ENCODE peak calls at places on chromosome 15, in five cellular contexts. U is upper lobe of right lung, I is GM13976, R is WTC11, J is astrocyte of the cerebellum. W is an unnamed sample.

GRCh38 chr15:74821091-74821789 is 5.2 kb upstream of the CPLX3 start:
- DNase-seq in J (no peak), R (peak), U (no peak), I (peak), W (no peak)

GRCh38 chr15:81027200-81027599 is 26.5 kb downstream of the TLNRD1 start:
- DNase-seq in J (no peak), R (no peak), I (no peak), U (no peak), W (no peak)

GRCh38 chr15:70493787-70494514 is 269.4 kb downstream of the UACA start:
- DNase-seq in I (no peak), U (no peak), R (no peak), J (no peak), W (peak)

GRCh38 chr15:89346516-89346915 is 11.9 kb upstream of the POLG start:
- DNase-seq in U (no peak), R (peak), I (no peak), J (no peak), W (no peak)

GRCh38 chr15:90411176-90411575 is 23.1 kb downstream of the IQGAP1 start:
- DNase-seq in U (no peak), R (no peak), I (no peak), J (no peak), W (no peak)

GRCh38 chr15:63858881-63859280 is 25.1 kb upstream of the HERC1 start:
- DNase-seq in R (no peak), J (no peak), I (no peak), U (no peak), W (no peak)

GRCh38 chr15:38068600-38068999 is 134.2 kb downstream of the TMCO5A start:
- DNase-seq in U (no peak), J (no peak), R (no peak), I (no peak), W (no peak)

GRCh38 chr15:79314811-79315210 is 3.9 kb downstream of the TMED3 start:
- DNase-seq in R (no peak), U (peak), J (no peak), I (no peak), W (no peak)

GRCh38 chr15:70643783-70644125 is 119.6 kb downstream of the UACA start:
- DNase-seq in U (no peak), I (no peak), R (no peak), J (no peak), W (no peak)

GRCh38 chr15:66943456-66944095 is 121.8 kb upstream of the SMAD3 start:
- DNase-seq in J (no peak), U (no peak), R (no peak), I (no peak), W (no peak)

GRCh38 chr15:95291878-95292472 is 1038.5 kb upstream of the NR2F2 start:
- DNase-seq in I (peak), R (no peak), J (no peak), U (no peak), W (no peak)

GRCh38 chr15:67740376-67740775 is 84.9 kb upstream of the SKOR1 start:
- DNase-seq in J (no peak), U (no peak), I (no peak), R (no peak), W (no peak)

GRCh38 chr15:31277335-31278055 is 49.1 kb upstream of the KLF13 start:
- DNase-seq in J (no peak), R (peak), U (no peak), I (no peak), W (no peak)

GRCh38 chr15:66931768-66932633 is 133.4 kb upstream of the SMAD3 start:
- DNase-seq in J (no peak), R (peak), I (no peak), U (peak), W (no peak)

GRCh38 chr15:69475769-69476358 is 23.2 kb downstream of the RPLP1 start:
- DNase-seq in I (peak), U (peak), J (peak), R (peak), W (peak)

GRCh38 chr15:69479971-69480370 is 27.4 kb downstream of the RPLP1 start:
- DNase-seq in I (no peak), R (no peak), J (no peak), U (no peak), W (no peak)

GRCh38 chr15:69476704-69477473 is 24.3 kb downstream of the RPLP1 start:
- DNase-seq in J (no peak), I (no peak), U (no peak), R (no peak), W (no peak)

GRCh38 chr15:69480932-69481331 is 28.3 kb downstream of the RPLP1 start:
- DNase-seq in J (no peak), U (no peak), I (no peak), R (no peak), W (no peak)

DNA sequence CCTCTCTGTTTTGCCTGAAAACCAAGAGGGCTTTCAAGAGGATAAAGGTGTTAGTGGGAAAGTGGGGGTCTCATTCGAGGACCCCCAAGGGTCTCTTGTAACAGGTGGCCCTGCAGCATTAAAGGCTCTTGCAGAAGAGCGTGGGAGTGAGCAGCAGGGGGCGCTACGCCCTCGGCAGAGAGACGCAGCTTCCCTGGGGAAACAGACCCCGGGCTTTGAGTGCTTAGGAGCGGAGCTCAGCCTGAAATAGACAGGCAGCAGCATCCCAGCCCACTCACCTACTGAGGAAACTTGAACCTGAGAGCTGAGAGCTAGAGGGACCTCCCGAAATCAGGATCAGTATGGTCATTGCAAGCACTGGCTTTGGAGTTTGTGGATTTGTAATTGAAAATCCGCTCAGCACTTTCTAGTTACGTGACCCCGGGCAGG is 25.7 kb downstream of the RPLP1 start:
- DNase-seq in U (peak), R (peak), I (peak), J (peak), W (peak)
- TF ChIP-seq CTCF in U (peak), R (peak), I (peak), J (peak), W (peak)

GRCh38 chr15:45225506-45226273 is 26.3 kb upstream of the SLC28A2 start:
- DNase-seq in I (no peak), R (peak), J (no peak), U (no peak), W (peak)
- TF ChIP-seq CTCF in I (no peak), R (no peak), J (no peak), U (no peak), W (no peak)

DNA sequence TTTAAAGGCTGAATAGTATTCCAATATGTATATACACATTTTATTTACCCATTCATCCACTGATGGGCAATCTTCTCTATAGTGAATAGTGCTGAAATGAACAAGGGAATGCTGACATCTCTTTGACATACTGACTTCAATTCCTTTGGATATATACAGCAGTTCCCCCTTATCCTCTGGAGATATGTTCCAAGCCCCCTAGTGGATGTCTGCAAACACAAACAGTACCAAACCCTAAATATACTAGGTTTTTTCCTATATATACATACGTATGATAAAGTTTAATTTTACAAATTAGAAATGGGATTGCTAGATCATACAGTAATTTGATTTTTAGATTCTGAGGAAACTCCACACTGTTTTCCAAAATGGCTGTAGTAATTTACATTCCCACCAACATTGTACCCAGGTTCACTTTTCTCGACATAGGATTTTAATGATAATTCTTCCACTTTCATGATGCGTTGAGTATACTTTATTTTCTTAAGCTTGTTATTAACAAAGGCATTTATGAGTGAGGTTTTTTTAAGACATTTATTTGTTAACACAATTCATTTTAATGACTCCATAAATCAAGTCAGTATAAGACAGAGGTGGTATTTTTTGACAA is 38.2 kb downstream of the VPS13C start:
- DNase-seq in U (no peak), J (no peak), I (no peak), R (no peak), W (no peak)
- TF ChIP-seq CTCF in U (peak), J (peak), I (no peak), R (no peak), W (peak)

DNA sequence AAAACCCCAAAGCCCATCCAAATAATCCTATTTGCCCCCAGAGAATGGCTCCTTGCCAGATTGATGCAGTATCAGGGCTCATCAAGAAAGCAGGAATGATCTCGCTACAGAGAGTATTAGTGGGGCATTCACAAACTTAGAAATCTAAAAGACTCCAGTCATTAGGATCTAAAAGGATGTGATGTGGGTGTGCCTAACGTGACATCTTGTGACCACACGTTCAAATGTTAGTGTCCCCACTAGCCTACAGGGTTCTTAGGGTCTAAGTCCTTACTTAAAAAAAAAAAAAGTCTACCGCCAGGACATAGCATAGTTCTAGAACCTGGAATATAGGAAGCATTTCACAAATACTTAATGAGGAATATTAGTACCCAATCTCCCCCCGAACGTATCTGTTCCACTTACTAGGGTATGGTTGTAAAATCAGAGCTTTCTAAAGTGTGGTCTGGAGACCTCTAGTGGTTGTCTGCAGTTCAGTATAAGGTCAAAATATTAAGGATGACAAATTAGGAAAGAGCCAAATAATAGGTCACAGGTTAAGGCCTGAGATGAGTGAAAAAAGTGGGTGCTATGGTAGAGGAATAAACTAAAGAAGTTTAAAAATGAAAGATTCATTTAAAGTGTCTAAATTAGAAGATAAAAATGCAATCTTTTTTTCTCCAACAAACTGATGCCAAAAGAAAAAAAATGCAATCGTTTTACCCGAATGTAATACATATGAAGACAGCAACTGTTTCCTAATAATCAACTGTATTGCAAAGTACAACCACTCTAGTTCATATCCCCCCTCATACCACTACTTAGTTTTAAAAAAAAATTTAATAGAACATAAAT is 4.2 kb upstream of the CHRM5 start:
- DNase-seq in R (no peak), U (no peak), J (peak), I (peak), W (no peak)
- TF ChIP-seq CTCF in R (no peak), U (peak), J (peak), I (peak), W (peak)

GRCh38 chr15:45642203-45642932 is 7.5 kb downstream of the SQOR start:
- DNase-seq in R (no peak), I (no peak), J (peak), U (no peak), W (no peak)

GRCh38 chr15:45638641-45639040 is 3.8 kb downstream of the SQOR start:
- DNase-seq in I (no peak), J (no peak), R (no peak), U (no peak), W (no peak)

GRCh38 chr15:45640610-45641009 is 5.8 kb downstream of the SQOR start:
- DNase-seq in R (no peak), U (no peak), I (no peak), J (peak), W (no peak)

GRCh38 chr15:45644437-45644836 is 9.6 kb downstream of the SQOR start:
- DNase-seq in R (no peak), I (no peak), J (no peak), U (no peak), W (peak)

DNA sequence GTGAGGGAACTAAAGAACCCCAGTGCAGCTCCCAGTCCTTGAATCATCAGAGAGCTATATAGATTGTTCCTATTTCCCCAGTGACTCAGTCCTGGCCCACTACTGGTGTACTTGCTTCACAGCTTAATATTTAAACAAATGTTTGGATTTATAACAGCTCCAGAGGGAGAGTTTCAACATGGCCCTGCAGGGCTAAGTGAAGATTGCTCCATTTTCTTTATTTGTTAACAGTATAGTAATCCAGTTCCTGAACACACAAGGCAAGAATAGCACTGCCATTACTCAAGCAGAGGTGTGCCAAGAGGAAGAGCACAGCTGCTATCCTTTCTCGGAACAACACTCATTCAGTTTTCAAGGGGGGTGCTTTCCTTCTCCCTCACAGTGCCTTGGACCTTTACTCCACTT is 6.5 kb downstream of the SQOR start:
- DNase-seq in J (no peak), R (no peak), I (no peak), U (no peak), W (no peak)
- TF ChIP-seq CTCF in J (no peak), R (no peak), I (no peak), U (peak), W (no peak)

GRCh38 chr15:40038654-40039543 is at the start of gene SRP14:
- DNase-seq in J (peak), I (peak), R (peak), U (peak), W (peak)
- TF ChIP-seq CTCF in J (no peak), I (no peak), R (no peak), U (no peak), W (no peak)

GRCh38 chr15:51333571-51333970 is 4.8 kb downstream of the CYP19A1 start:
- DNase-seq in R (no peak), I (no peak), U (no peak), J (no peak), W (no peak)

GRCh38 chr15:51334011-51334426 is 4.4 kb downstream of the CYP19A1 start:
- DNase-seq in U (no peak), J (no peak), R (no peak), I (no peak), W (no peak)

GRCh38 chr15:51335087-51335486 is 3.3 kb downstream of the CYP19A1 start:
- DNase-seq in R (no peak), J (no peak), I (no peak), U (no peak), W (no peak)

GRCh38 chr15:51335538-51335961 is 2.8 kb downstream of the CYP19A1 start:
- DNase-seq in U (no peak), J (no peak), R (no peak), I (peak), W (no peak)

GRCh38 chr15:51336011-51336410 is 2.4 kb downstream of the CYP19A1 start:
- DNase-seq in J (no peak), R (no peak), I (no peak), U (no peak), W (no peak)
- TF ChIP-seq CTCF in J (no peak), R (no peak), I (no peak), U (no peak), W (no peak)

GRCh38 chr15:68818088-68818670 is 2.5 kb downstream of the ANP32A start:
- DNase-seq in I (peak), J (no peak), R (peak), U (peak), W (peak)

GRCh38 chr15:68816795-68817303 is 3.8 kb downstream of the ANP32A start:
- DNase-seq in R (no peak), U (no peak), I (peak), J (no peak), W (peak)

GRCh38 chr15:68818671-68819450 is 1.8 kb downstream of the ANP32A start:
- DNase-seq in I (peak), R (peak), U (peak), J (no peak), W (peak)

GRCh38 chr15:68816158-68816557 is 4.5 kb downstream of the ANP32A start:
- DNase-seq in U (no peak), J (no peak), I (no peak), R (no peak), W (no peak)

DNA sequence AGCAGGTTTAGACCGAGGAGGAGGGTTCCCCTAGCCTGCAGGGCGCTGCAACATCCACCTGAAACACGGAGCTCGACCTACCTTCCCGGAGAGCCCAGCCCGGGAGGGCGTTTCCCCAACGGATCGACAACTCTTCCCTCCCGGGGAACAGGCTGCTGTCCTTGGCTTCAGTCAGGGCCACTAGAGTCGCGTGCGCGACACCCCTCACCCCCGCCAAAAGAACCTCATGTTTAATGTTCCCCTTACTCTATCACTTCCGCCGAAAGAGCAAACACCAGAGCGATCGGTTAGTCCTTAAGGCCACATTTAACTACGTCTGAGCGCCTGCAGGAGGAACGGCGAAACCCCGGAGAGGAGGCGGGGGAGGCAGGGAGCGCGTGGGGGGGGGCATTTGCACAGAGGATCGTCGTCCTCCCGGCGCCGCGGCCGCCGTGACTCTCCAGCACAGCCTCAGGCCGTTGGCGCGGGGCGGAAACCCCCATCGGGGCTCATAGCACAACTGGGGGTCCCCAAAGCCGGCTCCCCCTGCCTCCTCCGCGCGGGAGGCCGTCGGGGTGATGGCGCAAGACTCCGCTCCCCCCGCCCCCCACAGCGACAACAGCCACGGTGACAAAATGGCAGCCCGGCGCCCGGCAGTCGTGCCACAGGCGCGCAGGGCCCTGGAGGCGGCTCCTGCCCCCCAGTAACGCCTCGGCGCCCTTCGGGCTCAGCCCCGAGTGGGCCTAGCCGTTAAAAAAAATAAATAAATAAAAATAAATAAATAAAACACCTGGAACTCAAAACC is 3.2 kb downstream of the ANP32A start:
- DNase-seq in R (peak), U (peak), I (peak), J (no peak), W (peak)
- TF ChIP-seq CTCF in R (no peak), U (no peak), I (no peak), J (no peak), W (no peak)

W was measured in activated CD8-positive, alpha-beta T cell treated with anti-CD3 and anti-CD28 coated beads for 36 hours.